ENCODE peak calls at places on chromosomes 1 and 21, in seven cellular contexts. One of them, this sample, is unnamed.

GRCh38 chr1:33459766-33460543 is 12.5 kb upstream of the ZSCAN20 start:
- DNase-seq in lung: no peak
- DNase-seq in choroid plexus epithelial cell: peak
- DNase-seq in uterus: no peak
- DNase-seq in transverse colon: no peak
- DNase-seq in endothelial cell: no peak
- DNase-seq in cardiac muscle cell: no peak
- DNase-seq in this sample: no peak

GRCh38 chr1:92599184-92599583 is 112.5 kb upstream of the GFI1 start:
- DNase-seq in lung: no peak
- DNase-seq in choroid plexus epithelial cell: peak
- DNase-seq in uterus: no peak
- DNase-seq in transverse colon: no peak
- DNase-seq in endothelial cell: no peak
- DNase-seq in cardiac muscle cell: peak
- DNase-seq in this sample: no peak

GRCh38 chr1:61392417-61393242 is 310.3 kb downstream of the NFIA start:
- DNase-seq in lung: no peak
- DNase-seq in choroid plexus epithelial cell: no peak
- DNase-seq in uterus: no peak
- DNase-seq in transverse colon: no peak
- DNase-seq in endothelial cell: no peak
- DNase-seq in cardiac muscle cell: no peak
- DNase-seq in this sample: no peak

GRCh38 chr1:92478393-92478792 is 8.3 kb downstream of the GFI1 start:
- DNase-seq in lung: no peak
- DNase-seq in choroid plexus epithelial cell: peak
- DNase-seq in uterus: no peak
- DNase-seq in transverse colon: no peak
- DNase-seq in endothelial cell: no peak
- DNase-seq in cardiac muscle cell: no peak
- DNase-seq in this sample: no peak

GRCh38 chr1:228691926-228692325 is 43.4 kb upstream of the RHOU start:
- DNase-seq in lung: no peak
- DNase-seq in choroid plexus epithelial cell: peak
- DNase-seq in uterus: no peak
- DNase-seq in transverse colon: peak
- DNase-seq in endothelial cell: peak
- DNase-seq in cardiac muscle cell: peak
- DNase-seq in this sample: no peak

GRCh38 chr1:10251325-10252103 is 41.1 kb downstream of the KIF1B start:
- DNase-seq in lung: no peak
- DNase-seq in choroid plexus epithelial cell: peak
- DNase-seq in uterus: no peak
- DNase-seq in transverse colon: no peak
- DNase-seq in endothelial cell: no peak
- DNase-seq in cardiac muscle cell: no peak
- DNase-seq in this sample: no peak

GRCh38 chr1:151720190-151720953 is 950 bp upstream of the RIIAD1 start:
- DNase-seq in lung: no peak
- DNase-seq in choroid plexus epithelial cell: peak
- DNase-seq in uterus: no peak
- DNase-seq in transverse colon: no peak
- DNase-seq in endothelial cell: no peak
- DNase-seq in cardiac muscle cell: peak
- DNase-seq in this sample: no peak

GRCh38 chr1:93585059-93585966 is 96.3 kb downstream of the BCAR3 start:
- DNase-seq in lung: peak
- DNase-seq in choroid plexus epithelial cell: peak
- DNase-seq in uterus: peak
- DNase-seq in transverse colon: peak
- DNase-seq in endothelial cell: no peak
- DNase-seq in cardiac muscle cell: peak
- DNase-seq in this sample: no peak

GRCh38 chr1:210654176-210654786 is 325.6 kb downstream of the HHAT start:
- DNase-seq in lung: no peak
- DNase-seq in choroid plexus epithelial cell: peak
- DNase-seq in uterus: no peak
- DNase-seq in transverse colon: no peak
- DNase-seq in endothelial cell: no peak
- DNase-seq in cardiac muscle cell: no peak
- DNase-seq in this sample: no peak

GRCh38 chr1:71046891-71047634 is 553 bp downstream of the PTGER3 start:
- DNase-seq in lung: no peak
- DNase-seq in choroid plexus epithelial cell: no peak
- DNase-seq in uterus: peak
- DNase-seq in transverse colon: peak
- DNase-seq in endothelial cell: peak
- DNase-seq in cardiac muscle cell: no peak
- DNase-seq in this sample: peak

GRCh38 chr1:92503926-92504750 is 17.4 kb upstream of the GFI1 start:
- DNase-seq in lung: no peak
- DNase-seq in choroid plexus epithelial cell: peak
- DNase-seq in uterus: no peak
- DNase-seq in transverse colon: no peak
- DNase-seq in endothelial cell: no peak
- DNase-seq in cardiac muscle cell: no peak
- DNase-seq in this sample: no peak

GRCh38 chr1:190116921-190117320 is 360.7 kb downstream of the BRINP3 start:
- DNase-seq in lung: no peak
- DNase-seq in choroid plexus epithelial cell: no peak
- DNase-seq in uterus: no peak
- DNase-seq in transverse colon: no peak
- DNase-seq in endothelial cell: no peak
- DNase-seq in cardiac muscle cell: no peak
- DNase-seq in this sample: no peak

GRCh38 chr1:209659909-209660308 is 7.7 kb upstream of the LAMB3 start:
- DNase-seq in lung: no peak
- DNase-seq in choroid plexus epithelial cell: peak
- DNase-seq in uterus: no peak
- DNase-seq in transverse colon: no peak
- DNase-seq in endothelial cell: no peak
- DNase-seq in cardiac muscle cell: no peak
- DNase-seq in this sample: no peak

GRCh38 chr1:93681549-93682412 is at the start of gene BCAR3:
- DNase-seq in lung: peak
- DNase-seq in choroid plexus epithelial cell: peak
- DNase-seq in uterus: peak
- DNase-seq in transverse colon: peak
- DNase-seq in endothelial cell: peak
- DNase-seq in cardiac muscle cell: peak
- DNase-seq in this sample: peak

GRCh38 chr1:150596095-150596892 is 16.9 kb upstream of the MCL1 start:
- DNase-seq in lung: no peak
- DNase-seq in choroid plexus epithelial cell: no peak
- DNase-seq in uterus: no peak
- DNase-seq in transverse colon: no peak
- DNase-seq in endothelial cell: no peak
- DNase-seq in cardiac muscle cell: no peak
- DNase-seq in this sample: no peak

GRCh38 chr1:149927056-149927534 is 508 bp downstream of the SF3B4 start:
- DNase-seq in lung: no peak
- DNase-seq in choroid plexus epithelial cell: peak
- DNase-seq in uterus: no peak
- DNase-seq in transverse colon: no peak
- DNase-seq in endothelial cell: no peak
- DNase-seq in cardiac muscle cell: no peak
- DNase-seq in this sample: no peak

GRCh38 chr1:6923955-6924890 is 139.0 kb downstream of the CAMTA1 start:
- DNase-seq in lung: no peak
- DNase-seq in choroid plexus epithelial cell: no peak
- DNase-seq in uterus: no peak
- DNase-seq in transverse colon: no peak
- DNase-seq in endothelial cell: no peak
- DNase-seq in cardiac muscle cell: no peak
- DNase-seq in this sample: no peak

GRCh38 chr21:31282095-31282709 is 61.9 kb downstream of the TIAM1 start:
- DNase-seq in lung: no peak
- DNase-seq in choroid plexus epithelial cell: peak
- DNase-seq in uterus: no peak
- DNase-seq in transverse colon: peak
- DNase-seq in endothelial cell: no peak
- DNase-seq in cardiac muscle cell: peak
- DNase-seq in this sample: no peak

GRCh38 chr1:174988986-174989385 is 10.8 kb upstream of the CACYBP start:
- DNase-seq in lung: no peak
- DNase-seq in choroid plexus epithelial cell: no peak
- DNase-seq in uterus: no peak
- DNase-seq in transverse colon: no peak
- DNase-seq in endothelial cell: no peak
- DNase-seq in cardiac muscle cell: no peak
- DNase-seq in this sample: no peak

GRCh38 chr1:154736840-154737239 is 128.9 kb upstream of the ADAR start:
- DNase-seq in lung: no peak
- DNase-seq in choroid plexus epithelial cell: peak
- DNase-seq in uterus: peak
- DNase-seq in transverse colon: no peak
- DNase-seq in endothelial cell: no peak
- DNase-seq in cardiac muscle cell: no peak
- DNase-seq in this sample: no peak

GRCh38 chr1:98058676-98059075 is 137.8 kb upstream of the DPYD start:
- DNase-seq in lung: no peak
- DNase-seq in choroid plexus epithelial cell: no peak
- DNase-seq in uterus: no peak
- DNase-seq in transverse colon: no peak
- DNase-seq in endothelial cell: no peak
- DNase-seq in cardiac muscle cell: no peak
- DNase-seq in this sample: no peak

GRCh38 chr21:39020751-39021474 is 162.3 kb downstream of the PSMG1 start:
- DNase-seq in lung: peak
- DNase-seq in choroid plexus epithelial cell: peak
- DNase-seq in uterus: peak
- DNase-seq in transverse colon: peak
- DNase-seq in endothelial cell: peak
- DNase-seq in cardiac muscle cell: no peak
- DNase-seq in this sample: no peak

GRCh38 chr21:43619856-43620255 is 39.4 kb downstream of the HSF2BP start:
- DNase-seq in lung: no peak
- DNase-seq in choroid plexus epithelial cell: no peak
- DNase-seq in uterus: no peak
- DNase-seq in transverse colon: no peak
- DNase-seq in endothelial cell: no peak
- DNase-seq in cardiac muscle cell: no peak
- DNase-seq in this sample: no peak
- TF ChIP-seq CTCF in lung: no peak
- TF ChIP-seq CTCF in choroid plexus epithelial cell: peak
- TF ChIP-seq CTCF in uterus: no peak
- TF ChIP-seq CTCF in transverse colon: peak
- TF ChIP-seq CTCF in endothelial cell: no peak
- TF ChIP-seq CTCF in cardiac muscle cell: peak
- TF ChIP-seq CTCF in this sample: no peak

GRCh38 chr1:22021061-22021460 is 19.6 kb downstream of the CELA3A start:
- DNase-seq in lung: no peak
- DNase-seq in choroid plexus epithelial cell: no peak
- DNase-seq in uterus: no peak
- DNase-seq in transverse colon: no peak
- DNase-seq in endothelial cell: no peak
- DNase-seq in cardiac muscle cell: no peak
- DNase-seq in this sample: no peak

GRCh38 chr1:22025368-22026154 is 24.1 kb downstream of the CELA3A start:
- DNase-seq in lung: peak
- DNase-seq in choroid plexus epithelial cell: peak
- DNase-seq in uterus: peak
- DNase-seq in transverse colon: peak
- DNase-seq in endothelial cell: peak
- DNase-seq in cardiac muscle cell: peak
- DNase-seq in this sample: peak

GRCh38 chr1:22030057-22030456 is 22.5 kb upstream of the CDC42 start:
- DNase-seq in lung: no peak
- DNase-seq in choroid plexus epithelial cell: no peak
- DNase-seq in uterus: no peak
- DNase-seq in transverse colon: no peak
- DNase-seq in endothelial cell: no peak
- DNase-seq in cardiac muscle cell: no peak
- DNase-seq in this sample: no peak

GRCh38 chr1:22026924-22027289 is 25.4 kb downstream of the CELA3A start:
- DNase-seq in lung: no peak
- DNase-seq in choroid plexus epithelial cell: no peak
- DNase-seq in uterus: no peak
- DNase-seq in transverse colon: no peak
- DNase-seq in endothelial cell: no peak
- DNase-seq in cardiac muscle cell: no peak
- DNase-seq in this sample: no peak

DNA sequence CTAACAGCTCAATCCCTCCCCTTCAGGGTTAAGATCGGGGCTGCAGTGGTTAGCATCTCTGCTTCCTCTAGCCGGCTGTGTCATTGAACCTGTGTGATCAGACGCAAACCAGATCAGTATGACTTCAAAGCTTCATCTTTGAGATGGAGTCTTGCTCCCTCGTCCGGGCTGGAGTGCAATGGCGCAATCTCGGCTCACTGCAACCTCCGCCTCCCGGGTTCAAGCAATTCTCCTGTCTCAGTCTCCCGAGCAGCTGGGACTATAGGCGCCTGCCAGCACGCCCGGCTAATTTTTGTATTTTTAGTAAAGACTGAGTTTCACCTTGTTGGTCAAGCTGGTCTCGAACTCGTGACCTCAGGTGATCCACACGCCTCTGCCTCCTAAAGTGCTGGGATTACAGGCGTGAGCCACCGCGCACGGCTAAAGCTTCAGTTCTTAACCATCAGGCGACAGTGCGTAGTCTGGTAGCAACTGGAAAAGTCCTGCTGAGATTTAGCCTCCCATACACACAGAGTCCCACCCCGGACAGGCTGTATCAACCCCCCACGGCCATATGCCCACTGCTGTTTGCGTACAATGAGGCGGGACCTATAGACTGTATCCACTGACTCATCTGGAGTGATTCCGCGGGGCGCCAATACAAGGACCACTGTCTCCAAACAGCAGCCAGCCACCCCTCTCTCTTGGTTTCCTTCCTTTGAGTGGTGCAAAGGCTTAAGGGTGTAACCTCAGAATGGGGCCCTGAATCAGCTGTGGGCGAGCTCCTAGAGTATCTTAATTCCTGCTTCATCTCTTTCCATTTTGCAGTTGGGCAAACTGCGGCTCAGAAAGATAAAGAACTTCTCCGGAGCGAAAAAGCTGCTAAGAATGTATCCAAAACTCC is 23.3 kb downstream of the CELA3A start:
- DNase-seq in lung: peak
- DNase-seq in choroid plexus epithelial cell: peak
- DNase-seq in uterus: peak
- DNase-seq in transverse colon: peak
- DNase-seq in endothelial cell: peak
- DNase-seq in cardiac muscle cell: peak
- DNase-seq in this sample: peak
- TF ChIP-seq CTCF in lung: no peak
- TF ChIP-seq CTCF in choroid plexus epithelial cell: no peak
- TF ChIP-seq CTCF in uterus: no peak
- TF ChIP-seq CTCF in transverse colon: no peak
- TF ChIP-seq CTCF in endothelial cell: no peak
- TF ChIP-seq CTCF in cardiac muscle cell: no peak
- TF ChIP-seq CTCF in this sample: no peak

GRCh38 chr1:40979241-40980067 is at the start of gene CTPS1:
- DNase-seq in lung: peak
- DNase-seq in choroid plexus epithelial cell: peak
- DNase-seq in uterus: peak
- DNase-seq in transverse colon: peak
- DNase-seq in endothelial cell: peak
- DNase-seq in cardiac muscle cell: peak
- DNase-seq in this sample: peak
- TF ChIP-seq CTCF in lung: no peak
- TF ChIP-seq CTCF in choroid plexus epithelial cell: peak
- TF ChIP-seq CTCF in uterus: no peak
- TF ChIP-seq CTCF in transverse colon: no peak
- TF ChIP-seq CTCF in endothelial cell: no peak
- TF ChIP-seq CTCF in cardiac muscle cell: peak
- TF ChIP-seq CTCF in this sample: no peak

GRCh38 chr1:162753001-162753658 is 37.4 kb upstream of the HSD17B7 start:
- DNase-seq in lung: no peak
- DNase-seq in choroid plexus epithelial cell: peak
- DNase-seq in uterus: no peak
- DNase-seq in transverse colon: no peak
- DNase-seq in endothelial cell: no peak
- DNase-seq in cardiac muscle cell: no peak
- DNase-seq in this sample: no peak
- TF ChIP-seq CTCF in lung: no peak
- TF ChIP-seq CTCF in choroid plexus epithelial cell: peak
- TF ChIP-seq CTCF in uterus: no peak
- TF ChIP-seq CTCF in transverse colon: no peak
- TF ChIP-seq CTCF in endothelial cell: no peak
- TF ChIP-seq CTCF in cardiac muscle cell: no peak
- TF ChIP-seq CTCF in this sample: no peak

This sample was measured in glutamatergic neuron.